ENCODE peak calls at places on chromosome 16, in nine cellular contexts. X is MM.1S, P is lower lobe of right lung, Z is Right ventricle myocardium superior, E is smooth muscle cell of the brain vasculature, U is progenitor cell of endocrine pancreas, I is GM13977, K is left kidney, G is midbrain. V is an unnamed sample.

GRCh38 chr16:22070361-22071351 is 21.7 kb upstream of the VWA3A start:
- DNase-seq in X (no peak), P (no peak), Z (peak; percentile 56), E (no peak), U (no peak), I (no peak), K (peak; percentile 9), G (no peak), V (no peak)

GRCh38 chr16:1990336-1991134 is 765 bp downstream of the SYNGR3 start:
- DNase-seq in X (peak; percentile 52), P (peak; percentile 57), Z (no peak), E (no peak), U (no peak), I (peak; percentile 61), K (peak; percentile 77), G (no peak), V (peak; percentile 68)

GRCh38 chr16:59684911-59685310 is 950.8 kb upstream of the GOT2 start:
- DNase-seq in X (no peak), P (no peak), Z (no peak), E (no peak), U (no peak), I (no peak), K (no peak), G (no peak), V (no peak)

GRCh38 chr16:23423496-23424049 is 29.4 kb downstream of the COG7 start:
- DNase-seq in X (no peak), P (peak; percentile 59), Z (peak; percentile 62), E (peak; percentile 65), U (no peak), I (no peak), K (peak; percentile 18), G (no peak), V (no peak)

GRCh38 chr16:4689091-4689671 is 4.2 kb upstream of the NUDT16L1 start:
- DNase-seq in X (no peak), P (no peak), Z (no peak), E (no peak), U (no peak), I (no peak), K (no peak), G (no peak), V (no peak)

GRCh38 chr16:2095315-2095853 is 40.3 kb downstream of the PKD1 start:
- DNase-seq in X (no peak), P (no peak), Z (no peak), E (no peak), U (no peak), I (no peak), K (no peak), G (no peak), V (no peak)

GRCh38 chr16:7227193-7227825 is 105.3 kb upstream of the RBFOX1 start:
- DNase-seq in X (no peak), P (no peak), Z (no peak), E (no peak), U (no peak), I (no peak), K (peak; percentile 16), G (no peak), V (no peak)

GRCh38 chr16:87578531-87578930 is 23.8 kb upstream of the JPH3 start:
- DNase-seq in X (no peak), P (no peak), Z (no peak), E (no peak), U (no peak), I (no peak), K (no peak), G (no peak), V (no peak)

GRCh38 chr16:83810906-83811305 is 3.1 kb downstream of the HSBP1 start:
- DNase-seq in X (no peak), P (no peak), Z (no peak), E (no peak), U (no peak), I (no peak), K (no peak), G (no peak), V (no peak)

GRCh38 chr16:67967956-67968439 is 439 bp downstream of the SLC12A4 start:
- DNase-seq in X (peak; percentile 41), P (no peak), Z (peak; percentile 76), E (no peak), U (peak; percentile 32), I (peak; percentile 74), K (peak; percentile 72), G (no peak), V (peak; percentile 69)

GRCh38 chr16:12500771-12501170 is 302.9 kb downstream of the CPPED1 start:
- DNase-seq in X (no peak), P (peak; percentile 71), Z (peak; percentile 55), E (no peak), U (no peak), I (no peak), K (no peak), G (no peak), V (no peak)

GRCh38 chr16:12677472-12677871 is 126.2 kb downstream of the CPPED1 start:
- DNase-seq in X (no peak), P (no peak), Z (peak; percentile 6), E (no peak), U (no peak), I (no peak), K (no peak), G (no peak), V (no peak)

GRCh38 chr16:88383401-88384221 is 852 bp downstream of the ZNF469 start:
- DNase-seq in X (no peak), P (peak; percentile 53), Z (peak; percentile 58), E (no peak), U (peak; percentile 38), I (no peak), K (peak; percentile 69), G (peak; percentile 20), V (no peak)

GRCh38 chr16:14003119-14003570 is 68.0 kb upstream of the MRTFB start:
- DNase-seq in X (no peak), P (peak; percentile 84), Z (peak; percentile 74), E (no peak), U (no peak), I (no peak), K (peak; percentile 95), G (peak; percentile 28), V (peak; percentile 41)

GRCh38 chr16:3149630-3150345 is 15.0 kb downstream of the ZNF213 start:
- DNase-seq in X (no peak), P (peak; percentile 83), Z (peak; percentile 89), E (no peak), U (peak; percentile 51), I (peak; percentile 81), K (peak; percentile 87), G (peak; percentile 40), V (peak; percentile 84)

GRCh38 chr16:87150359-87151280 is 166.6 kb downstream of the C16orf95 start:
- DNase-seq in X (no peak), P (no peak), Z (no peak), E (no peak), U (no peak), I (no peak), K (no peak), G (no peak), V (no peak)

GRCh38 chr16:66741971-66742396 is 9.4 kb downstream of the DYNC1LI2 start:
- DNase-seq in X (no peak), P (no peak), Z (no peak), E (no peak), U (no peak), I (no peak), K (no peak), G (peak; percentile 48), V (no peak)

GRCh38 chr16:78118469-78119025 is 19.1 kb downstream of the WWOX start:
- DNase-seq in X (no peak), P (no peak), Z (no peak), E (no peak), U (no peak), I (no peak), K (no peak), G (no peak), V (no peak)

GRCh38 chr16:64627288-64627687 is 494.6 kb downstream of the CDH11 start:
- DNase-seq in X (no peak), P (no peak), Z (no peak), E (no peak), U (no peak), I (no peak), K (no peak), G (no peak), V (no peak)

GRCh38 chr16:2816751-2817495 is at the start of gene PRSS21:
- DNase-seq in X (no peak), P (peak; percentile 44), Z (peak; percentile 35), E (no peak), U (no peak), I (peak; percentile 69), K (peak; percentile 18), G (no peak), V (no peak)

V was measured in GM13976.